ENCODE peak calls at places on chromosome 18, in eight cellular contexts. M, N, A, D, P, S, R and J are unnamed samples.

GRCh38 chr18:57447154-57447621 is 12.0 kb downstream of the ONECUT2 start:
- DNase-seq in M (peak), N (peak), A (no peak), D (no peak), P (peak), S (peak), R (no peak), J (peak)

GRCh38 chr18:3256693-3257626 is 5.0 kb upstream of the MYL12B start:
- DNase-seq in M (no peak), N (peak), A (no peak), D (no peak), P (no peak), S (peak), R (no peak), J (peak)

GRCh38 chr18:63570721-63571120 is 16.4 kb upstream of the SERPINB13 start:
- DNase-seq in M (no peak), N (no peak), A (no peak), D (no peak), P (no peak), S (no peak), R (no peak), J (no peak)

GRCh38 chr18:46034230-46034629 is 37.8 kb downstream of the PSTPIP2 start:
- DNase-seq in M (no peak), N (peak), A (no peak), D (no peak), P (no peak), S (no peak), R (no peak), J (no peak)

GRCh38 chr18:29779096-29779495 is 1263.4 kb downstream of the DSC3 start:
- DNase-seq in M (no peak), N (peak), A (no peak), D (no peak), P (no peak), S (no peak), R (no peak), J (no peak)

GRCh38 chr18:39841133-39842041 is 2113.6 kb upstream of the PIK3C3 start:
- DNase-seq in M (peak), N (peak), A (peak), D (peak), P (no peak), S (peak), R (peak), J (no peak)

GRCh38 chr18:44594779-44595467 is 85.8 kb upstream of the SETBP1 start:
- DNase-seq in M (no peak), N (peak), A (no peak), D (no peak), P (no peak), S (peak), R (no peak), J (no peak)

GRCh38 chr18:13464432-13465125 is 246.0 kb downstream of the LDLRAD4 start:
- DNase-seq in M (no peak), N (no peak), A (no peak), D (no peak), P (peak), S (no peak), R (peak), J (peak)

GRCh38 chr18:56929861-56930260 is 217.0 kb upstream of the BOD1L2 start:
- DNase-seq in M (no peak), N (no peak), A (no peak), D (no peak), P (no peak), S (no peak), R (no peak), J (no peak)

GRCh38 chr18:76822510-76823165 is at the start of gene ZNF236:
- DNase-seq in M (peak), N (peak), A (peak), D (peak), P (peak), S (peak), R (peak), J (peak)

GRCh38 chr18:10304853-10305252 is 149.6 kb upstream of the APCDD1 start:
- DNase-seq in M (no peak), N (peak), A (no peak), D (no peak), P (no peak), S (no peak), R (no peak), J (no peak)

GRCh38 chr18:54690198-54690597 is 99.2 kb downstream of the DYNAP start:
- DNase-seq in M (no peak), N (peak), A (no peak), D (no peak), P (no peak), S (no peak), R (no peak), J (no peak)

GRCh38 chr18:2981212-2981728 is 31.7 kb downstream of the LPIN2 start:
- DNase-seq in M (no peak), N (peak), A (peak), D (no peak), P (peak), S (no peak), R (no peak), J (no peak)

DNA sequence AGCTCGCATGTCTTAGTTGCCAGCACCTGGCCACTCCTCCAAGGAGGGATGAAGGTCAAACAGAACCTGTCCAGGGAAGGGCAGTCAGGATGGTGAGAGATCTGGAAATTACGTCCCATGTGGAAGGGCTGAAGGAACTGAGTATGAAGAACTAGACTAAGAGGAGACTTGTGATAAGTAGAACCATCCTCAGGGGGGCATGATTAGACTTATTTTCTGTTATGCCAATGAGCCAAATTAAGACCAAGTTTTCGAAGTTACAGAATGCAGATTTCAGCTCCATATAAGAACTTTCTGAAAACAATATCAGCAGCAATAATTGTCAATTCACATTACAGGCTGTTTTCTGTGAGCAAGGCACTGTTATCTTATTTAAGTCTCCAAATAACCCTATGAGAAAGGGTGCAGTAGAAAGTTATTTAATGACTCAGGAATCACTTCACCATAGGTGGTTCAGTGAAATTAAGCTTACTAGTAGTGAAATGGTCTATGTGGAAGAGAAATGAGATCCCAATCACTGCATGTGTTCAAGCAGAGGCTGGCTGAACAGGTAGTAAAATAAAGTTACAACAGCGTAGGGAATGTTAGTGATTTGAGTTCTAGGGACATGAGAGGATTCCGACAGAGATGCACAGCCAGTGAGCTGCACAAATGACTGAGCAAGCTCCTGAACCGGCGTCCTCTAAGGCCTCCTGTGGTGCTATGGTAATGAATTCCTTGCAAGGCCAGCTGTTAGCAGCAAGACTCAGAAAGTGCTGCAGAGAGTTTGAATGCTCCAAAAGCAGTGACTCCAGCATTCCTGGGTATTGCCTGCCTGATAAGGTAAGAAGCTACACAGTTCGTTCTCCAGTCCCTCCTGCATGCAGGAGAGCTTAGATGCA is 4.5 kb upstream of the DYM start:
- DNase-seq in M (no peak), N (peak), A (no peak), D (no peak), P (no peak), S (peak), R (no peak), J (no peak)
- TF ChIP-seq CTCF in M (no peak), N (no peak), A (no peak), D (no peak), P (no peak), S (no peak), R (no peak), J (no peak)

GRCh38 chr18:51569561-51569960 is 372.1 kb upstream of the MEX3C start:
- DNase-seq in M (no peak), N (no peak), A (no peak), D (no peak), P (no peak), S (no peak), R (no peak), J (no peak)
- TF ChIP-seq CTCF in M (no peak), N (no peak), A (no peak), D (no peak), P (no peak), S (no peak), R (no peak), J (no peak)

DNA sequence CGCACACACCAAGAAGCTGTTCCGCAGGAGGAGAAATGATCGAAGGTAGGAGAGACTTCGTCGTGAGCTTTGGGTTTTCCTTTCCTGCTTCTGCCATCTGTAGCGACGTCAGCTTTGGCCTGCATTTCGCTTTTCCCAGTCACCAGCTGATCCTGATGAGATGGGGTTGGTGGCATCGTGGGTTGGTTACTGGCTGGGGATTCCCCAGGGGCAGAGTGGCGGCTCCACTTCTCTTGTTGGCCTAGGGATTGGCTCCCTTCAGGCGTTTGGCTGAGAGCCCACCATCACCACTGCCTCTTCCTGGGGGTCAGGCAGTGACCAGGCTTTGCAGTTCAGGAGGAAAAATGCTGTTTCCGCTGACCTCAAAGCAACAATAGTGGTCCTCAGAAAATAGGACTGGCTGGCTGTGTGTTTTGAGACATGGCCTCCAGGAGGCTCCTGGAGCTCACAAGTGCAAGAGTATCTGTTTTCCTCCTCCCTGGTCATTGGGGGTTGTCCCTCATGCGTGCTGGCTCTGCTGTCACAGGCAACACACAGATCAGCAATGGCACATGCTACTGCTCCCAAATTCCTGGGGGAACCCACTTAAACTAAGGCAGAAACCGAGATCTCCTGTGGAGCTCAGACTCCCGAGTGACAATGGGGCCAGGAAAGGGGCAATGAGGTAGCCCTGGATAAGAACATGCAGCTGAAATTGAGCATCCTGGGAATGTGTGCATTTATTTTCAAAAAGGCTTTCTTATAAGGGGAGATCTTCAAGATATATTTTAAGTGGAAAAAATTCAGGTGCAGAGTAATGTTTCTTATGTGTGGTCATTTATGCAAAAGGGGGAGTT is 173.0 kb downstream of the CTIF start:
- DNase-seq in M (peak), N (peak), A (no peak), D (no peak), P (peak), S (peak), R (no peak), J (peak)
- TF ChIP-seq CTCF in M (peak), N (peak), A (peak), D (no peak), P (no peak), S (peak), R (peak), J (peak)

GRCh38 chr18:79574938-79575525 is 104.6 kb upstream of the CTDP1 start:
- DNase-seq in M (peak), N (no peak), A (no peak), D (no peak), P (peak), S (no peak), R (peak), J (no peak)

GRCh38 chr18:79577451-79578395 is 101.9 kb upstream of the CTDP1 start:
- DNase-seq in M (no peak), N (peak), A (no peak), D (peak), P (peak), S (no peak), R (peak), J (no peak)

GRCh38 chr18:79576686-79577351 is 102.8 kb upstream of the CTDP1 start:
- DNase-seq in M (peak), N (peak), A (no peak), D (peak), P (no peak), S (no peak), R (peak), J (no peak)

GRCh38 chr18:79573921-79574491 is 105.6 kb upstream of the CTDP1 start:
- DNase-seq in M (peak), N (no peak), A (no peak), D (no peak), P (no peak), S (no peak), R (peak), J (no peak)

GRCh38 chr18:79575891-79576685 is 103.5 kb upstream of the CTDP1 start:
- DNase-seq in M (peak), N (peak), A (peak), D (peak), P (no peak), S (no peak), R (peak), J (no peak)
- TF ChIP-seq CTCF in M (no peak), N (no peak), A (peak), D (no peak), P (no peak), S (peak), R (no peak), J (no peak)

DNA sequence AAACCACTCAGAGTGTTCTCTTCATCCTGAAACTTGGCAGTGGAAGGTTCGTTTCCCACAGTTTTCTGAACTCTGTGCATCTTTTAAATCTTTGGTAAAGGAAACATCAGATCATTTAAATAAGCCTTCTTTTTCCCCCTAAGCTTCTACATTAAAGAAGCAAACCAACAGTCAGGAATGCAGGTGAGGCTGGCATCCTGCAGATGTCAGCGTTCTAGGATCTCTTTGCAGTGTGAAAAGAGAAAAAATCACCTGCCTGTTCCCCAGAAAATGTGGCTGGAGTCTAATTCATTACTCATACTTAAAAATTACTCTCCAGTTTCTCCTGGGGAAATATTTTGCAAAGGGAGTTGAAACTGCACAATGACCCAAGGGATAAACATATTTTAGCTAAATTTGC is 64.5 kb upstream of the ZCCHC2 start:
- DNase-seq in M (no peak), N (no peak), A (no peak), D (no peak), P (no peak), S (no peak), R (no peak), J (no peak)
- TF ChIP-seq CTCF in M (no peak), N (no peak), A (no peak), D (no peak), P (no peak), S (no peak), R (no peak), J (no peak)

DNA sequence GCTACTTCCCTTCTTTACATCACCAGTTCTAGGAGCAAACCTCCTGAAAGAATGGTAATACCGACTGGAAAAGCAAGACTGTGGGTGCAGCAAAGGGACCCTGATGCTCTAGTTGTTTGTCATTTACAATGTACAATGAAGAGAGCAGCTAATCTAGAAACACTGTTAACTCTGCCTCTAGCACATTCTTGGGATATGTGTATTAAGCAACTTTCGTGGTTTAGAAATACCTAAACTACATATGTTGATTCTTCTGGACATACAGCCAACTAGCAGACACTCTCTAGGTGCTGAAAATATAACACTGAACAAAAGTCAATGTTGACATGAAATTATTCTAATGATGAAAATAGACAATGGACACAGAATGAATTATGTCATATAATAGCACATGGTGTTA is 440.3 kb upstream of the MC4R start:
- DNase-seq in M (no peak), N (no peak), A (no peak), D (no peak), P (no peak), S (no peak), R (no peak), J (no peak)
- TF ChIP-seq CTCF in M (no peak), N (no peak), A (no peak), D (no peak), P (no peak), S (no peak), R (no peak), J (no peak)